ENCODE peak calls at places on chromosomes 1 and 21, in nine cellular contexts. C is posterior vena cava; K is C1 segment of cervical spinal cord; S is stimulated activated CD8-positive, alpha-beta memory T cell treated with anti-CD3 and anti-CD28 coated beads, Interleukin-15, amount 100 ng/mL, for 4 hours; X is Panc1; E is activated CD4-positive, alpha-beta T cell treated with anti-CD3 and anti-CD28 coated beads, Interleukin-2, amount 50 U/mL, for 1 hour; L is stimulated activated CD4-positive, alpha-beta T cell treated with anti-CD3 and anti-CD28 coated beads, Interleukin-4, amount 100 ng/mL, for 24 hours; U is left ventricle myocardium inferior; M is T-helper 2 cell treated with Interferon-gamma antibody and Interleukin-4, amounts not matched to agents 5 μg/mL and 100 μg/mL, for 36 hours. Y is an unnamed sample.

GRCh38 chr21:39444406-39445145 is 1.0 kb downstream of the LCA5L start:
- DNase-seq in C (no peak), K (no peak), S (no peak), X (no peak), E (no peak), L (no peak), U (no peak), M (no peak), Y (no peak)

GRCh38 chr1:231923461-231924132 is 297.0 kb downstream of the DISC1 start:
- DNase-seq in C (no peak), K (no peak), S (no peak), X (no peak), E (no peak), L (no peak), U (no peak), M (no peak), Y (no peak)

GRCh38 chr1:206595581-206596318 is 16.5 kb downstream of the EIF2D start:
- DNase-seq in C (no peak), K (no peak), S (no peak), X (no peak), E (no peak), L (no peak), U (no peak), M (no peak), Y (no peak)

GRCh38 chr1:55212349-55213028 is 2.7 kb downstream of the USP24 start:
- DNase-seq in C (no peak), K (no peak), S (no peak), X (no peak), E (peak), L (peak), U (no peak), M (no peak), Y (no peak)

GRCh38 chr1:231828182-231828920 is 201.8 kb downstream of the DISC1 start:
- DNase-seq in C (no peak), K (no peak), S (no peak), X (peak), E (no peak), L (no peak), U (no peak), M (no peak), Y (no peak)

GRCh38 chr1:201456499-201457309 is 12.3 kb downstream of the PHLDA3 start:
- DNase-seq in C (peak), K (no peak), S (no peak), X (peak), E (no peak), L (no peak), U (peak), M (no peak), Y (peak)

GRCh38 chr1:62849031-62849430 is 65.1 kb downstream of the ATG4C start:
- DNase-seq in C (no peak), K (no peak), S (no peak), X (no peak), E (no peak), L (no peak), U (no peak), M (no peak), Y (no peak)

GRCh38 chr1:27968692-27969091 is 8.9 kb downstream of the XKR8 start:
- DNase-seq in C (no peak), K (no peak), S (no peak), X (peak), E (no peak), L (no peak), U (no peak), M (no peak), Y (no peak)

GRCh38 chr1:9181990-9182783 is 52.4 kb upstream of the H6PD start:
- DNase-seq in C (no peak), K (no peak), S (no peak), X (no peak), E (no peak), L (no peak), U (peak), M (peak), Y (peak)

GRCh38 chr1:173405758-173406344 is 71.3 kb upstream of the PRDX6 start:
- DNase-seq in C (no peak), K (no peak), S (no peak), X (no peak), E (no peak), L (no peak), U (no peak), M (peak), Y (no peak)

GRCh38 chr1:29237906-29238600 is 1.7 kb downstream of the PTPRU start:
- DNase-seq in C (peak), K (no peak), S (no peak), X (no peak), E (no peak), L (no peak), U (peak), M (no peak), Y (peak)

GRCh38 chr1:167401260-167401873 is 117.0 kb downstream of the CD247 start:
- DNase-seq in C (no peak), K (no peak), S (peak), X (peak), E (peak), L (peak), U (no peak), M (peak), Y (peak)

GRCh38 chr1:206419783-206420182 is 50.5 kb upstream of the IKBKE start:
- DNase-seq in C (no peak), K (no peak), S (no peak), X (no peak), E (no peak), L (no peak), U (no peak), M (no peak), Y (no peak)

GRCh38 chr21:42089093-42089631 is 18.0 kb downstream of the UMODL1 start:
- DNase-seq in C (no peak), K (no peak), S (no peak), X (no peak), E (no peak), L (no peak), U (no peak), M (no peak), Y (no peak)

GRCh38 chr21:31248598-31248997 is 95.5 kb downstream of the TIAM1 start:
- DNase-seq in C (no peak), K (no peak), S (no peak), X (no peak), E (no peak), L (no peak), U (no peak), M (no peak), Y (no peak)

GRCh38 chr1:196651637-196652215 is at the start of gene CFH:
- DNase-seq in C (no peak), K (no peak), S (no peak), X (no peak), E (no peak), L (no peak), U (no peak), M (no peak), Y (no peak)

Y was measured in aorta.